ENCODE peak calls at places on chromosomes 2 and 18, in six cellular contexts. Q is AG09309; C is H7; O is CD4-positive, alpha-beta memory T cell; V is bronchial epithelial cell; E is fibroblast of mammary gland. Z is an unnamed sample.

GRCh38 chr2:5946210-5947118 is 254.3 kb downstream of the SOX11 start:
- DNase-seq in Q (no peak), C (peak), O (no peak), V (no peak), E (no peak), Z (no peak)

GRCh38 chr2:96523659-96524481 is 12.7 kb upstream of the ARID5A start:
- DNase-seq in Q (peak), C (peak), O (no peak), V (no peak), E (peak), Z (no peak)

GRCh38 chr2:120398961-120399888 is 53.3 kb downstream of the INHBB start:
- DNase-seq in Q (no peak), C (peak), O (no peak), V (peak), E (no peak), Z (no peak)

GRCh38 chr2:206713770-206714169 is 4.4 kb downstream of the DYTN start:
- DNase-seq in Q (no peak), C (no peak), O (no peak), V (no peak), E (no peak), Z (no peak)

GRCh38 chr2:188291142-188291616 is 495 bp upstream of the GULP1 start:
- DNase-seq in Q (no peak), C (no peak), O (no peak), V (no peak), E (peak), Z (no peak)

GRCh38 chr2:10297950-10298349 is 4.8 kb upstream of the HPCAL1 start:
- DNase-seq in Q (peak), C (no peak), O (no peak), V (peak), E (peak), Z (peak)

GRCh38 chr2:60819155-60819862 is 62.1 kb upstream of the REL start:
- DNase-seq in Q (no peak), C (no peak), O (peak), V (no peak), E (no peak), Z (peak)

GRCh38 chr2:126676814-126677538 is 21.0 kb downstream of the GYPC start:
- DNase-seq in Q (no peak), C (no peak), O (no peak), V (no peak), E (no peak), Z (no peak)

GRCh38 chr2:79717364-79718007 is 204.6 kb downstream of the CTNNA2 start:
- DNase-seq in Q (peak), C (peak), O (no peak), V (no peak), E (peak), Z (no peak)

GRCh38 chr18:74784791-74785190 is 187.1 kb downstream of the ZNF407 start:
- DNase-seq in Q (no peak), C (no peak), O (no peak), V (no peak), E (no peak), Z (no peak)

DNA sequence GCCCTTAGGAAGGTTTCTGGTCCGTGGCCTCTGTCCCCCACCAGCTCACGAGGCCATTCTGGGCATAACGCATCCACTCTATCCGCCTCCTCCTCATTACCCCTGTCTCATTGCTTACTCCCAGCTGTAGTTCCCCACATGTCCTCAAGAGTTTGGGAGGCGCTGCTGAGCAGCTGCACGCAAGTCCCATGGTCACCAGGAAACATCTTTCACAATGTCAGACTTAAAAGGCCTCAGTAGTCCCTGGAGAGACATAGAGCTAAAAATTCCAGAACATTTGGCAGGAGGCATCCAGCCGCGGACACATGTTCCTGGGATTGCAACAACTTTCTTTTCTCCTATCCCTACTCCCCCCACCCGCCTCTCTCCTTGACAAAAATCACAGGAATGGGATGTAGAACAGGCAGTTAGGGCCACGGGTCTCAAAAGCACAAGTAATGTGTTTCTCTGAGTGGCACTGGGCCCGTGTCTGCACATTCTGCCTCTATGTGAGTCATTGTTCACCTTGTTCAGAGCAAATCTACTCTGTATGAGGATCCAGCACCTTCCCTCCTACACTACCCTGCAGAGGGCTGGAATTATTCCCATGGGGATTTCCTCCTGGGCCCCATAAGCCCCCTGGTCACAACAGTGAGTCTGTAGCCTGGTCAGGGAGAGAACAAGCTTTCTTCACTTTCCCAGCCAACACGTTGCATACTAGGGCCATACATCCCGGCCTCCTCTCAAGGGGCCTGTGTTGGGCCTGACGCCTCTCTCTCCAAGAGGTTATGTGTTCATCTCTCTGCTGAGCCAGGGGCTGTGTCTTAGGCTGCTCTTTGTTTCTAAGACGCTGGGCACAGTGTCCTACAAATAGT is 8.2 kb downstream of the LBH start:
- DNase-seq in Q (no peak), C (peak), O (peak), V (peak), E (peak), Z (peak)
- H3K4me3 ChIP-seq in Q (no peak), C (no peak), O (no peak), V (no peak), E (no peak), Z (peak)

DNA sequence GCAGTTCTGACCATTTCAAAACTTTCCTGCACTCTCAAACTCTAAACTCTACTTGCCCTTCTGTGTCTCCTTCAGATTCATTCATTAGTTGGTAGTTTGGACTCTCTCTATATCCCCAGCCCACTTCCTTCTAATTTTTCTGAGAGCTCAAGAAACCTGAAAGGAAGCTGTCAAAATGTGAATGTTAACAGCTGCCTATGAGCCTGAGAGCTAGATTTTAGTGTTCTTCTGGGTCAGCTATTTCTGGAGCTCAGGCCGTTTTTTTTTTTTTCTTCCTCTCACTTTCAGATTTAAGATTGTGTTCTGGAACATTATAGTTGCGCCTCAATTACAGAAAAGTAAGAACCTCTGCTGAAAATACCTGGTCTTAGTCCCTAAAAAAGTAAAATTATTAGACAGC is 73.1 kb downstream of the RTN4 start:
- DNase-seq in Q (no peak), C (no peak), O (no peak), V (no peak), E (no peak), Z (no peak)
- H3K4me3 ChIP-seq in Q (no peak), C (no peak), O (no peak), V (no peak), E (no peak), Z (no peak)

DNA sequence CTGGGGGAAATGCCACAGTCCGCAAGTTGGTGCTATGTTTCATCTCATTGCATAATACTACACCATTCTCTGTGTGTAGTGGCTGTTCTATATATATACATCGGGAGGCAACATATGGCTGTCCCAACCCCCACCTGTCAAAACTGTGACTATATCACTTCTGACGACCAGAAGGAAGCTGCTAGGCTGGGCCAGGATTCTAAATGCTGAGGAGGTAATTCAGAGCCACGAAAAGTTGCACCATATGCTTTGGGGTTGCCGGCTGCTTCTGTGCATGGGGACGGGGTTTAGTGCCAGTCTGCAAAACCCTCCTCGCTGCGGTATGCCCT is 117.3 kb downstream of the MSH2 start:
- DNase-seq in Q (no peak), C (peak), O (no peak), V (no peak), E (no peak), Z (no peak)
- H3K4me3 ChIP-seq in Q (peak), C (no peak), O (peak), V (no peak), E (no peak), Z (no peak)

GRCh38 chr2:121902616-121903015 is 147.2 kb downstream of the TSN start:
- DNase-seq in Q (no peak), C (no peak), O (no peak), V (no peak), E (no peak), Z (no peak)
- H3K4me3 ChIP-seq in Q (no peak), C (no peak), O (no peak), V (no peak), E (peak), Z (peak)